ENCODE peak calls at places on chromosomes 12 and 14, in ten cellular contexts. X is NCI-H1105; A is GM13976; D is endothelial cell; U is stimulated activated CD8-positive, alpha-beta memory T cell treated with anti-CD3 and anti-CD28 coated beads, Interleukin-2, amount 100 ng/mL, for 1 hour; Z is HT1080; Q is NB4; T is naive thymus-derived CD8-positive, alpha-beta T cell; J is amniotic epithelial cell; R is NCI-H2029. V is an unnamed sample.

GRCh38 chr12:41514907-41515306 is 326.8 kb downstream of the PDZRN4 start:
- DNase-seq in X (peak), A (no peak), D (peak), U (no peak), Z (no peak), Q (peak), T (no peak), J (no peak), R (no peak), V (no peak)

GRCh38 chr12:122062832-122063690 is 15.5 kb upstream of the MLXIP start:
- DNase-seq in X (no peak), A (no peak), D (peak), U (no peak), Z (peak), Q (peak), T (no peak), J (peak), R (peak), V (no peak)

GRCh38 chr12:132021031-132021871 is 71.5 kb downstream of the EP400 start:
- DNase-seq in X (no peak), A (no peak), D (no peak), U (no peak), Z (no peak), Q (no peak), T (no peak), J (peak), R (no peak), V (no peak)

GRCh38 chr12:110699591-110700445 is 10.9 kb upstream of the HVCN1 start:
- DNase-seq in X (no peak), A (no peak), D (no peak), U (no peak), Z (no peak), Q (peak), T (no peak), J (no peak), R (no peak), V (no peak)

GRCh38 chr12:91511795-91512420 is 329.3 kb upstream of the DCN start:
- DNase-seq in X (no peak), A (no peak), D (no peak), U (no peak), Z (no peak), Q (no peak), T (no peak), J (no peak), R (no peak), V (no peak)

GRCh38 chr12:61667676-61668075 is 592.5 kb upstream of the USP15 start:
- DNase-seq in X (no peak), A (no peak), D (no peak), U (no peak), Z (peak), Q (no peak), T (no peak), J (no peak), R (no peak), V (no peak)

GRCh38 chr12:94111290-94111689 is 37.1 kb upstream of the PLXNC1 start:
- DNase-seq in X (no peak), A (no peak), D (no peak), U (no peak), Z (no peak), Q (no peak), T (no peak), J (no peak), R (no peak), V (no peak)

GRCh38 chr12:98799411-98799810 is 154.3 kb downstream of the APAF1 start:
- DNase-seq in X (no peak), A (no peak), D (no peak), U (no peak), Z (no peak), Q (no peak), T (no peak), J (no peak), R (no peak), V (no peak)

GRCh38 chr14:45970589-45970988 is 681.0 kb downstream of the RPL10L start:
- DNase-seq in X (peak), A (no peak), D (no peak), U (no peak), Z (peak), Q (no peak), T (no peak), J (no peak), R (no peak), V (no peak)

GRCh38 chr12:122137229-122137628 is 36.8 kb downstream of the IL31 start:
- DNase-seq in X (no peak), A (no peak), D (no peak), U (no peak), Z (no peak), Q (peak), T (no peak), J (no peak), R (no peak), V (no peak)

GRCh38 chr14:53533384-53533975 is 380.4 kb upstream of the DDHD1 start:
- DNase-seq in X (no peak), A (no peak), D (no peak), U (no peak), Z (no peak), Q (no peak), T (no peak), J (peak), R (no peak), V (no peak)

GRCh38 chr12:111066744-111067437 is 146.5 kb upstream of the MYL2 start:
- DNase-seq in X (no peak), A (no peak), D (no peak), U (no peak), Z (peak), Q (peak), T (no peak), J (no peak), R (no peak), V (no peak)

GRCh38 chr12:1934068-1934467 is 15.6 kb upstream of the CACNA2D4 start:
- DNase-seq in X (no peak), A (peak), D (no peak), U (no peak), Z (no peak), Q (no peak), T (no peak), J (no peak), R (no peak), V (no peak)

GRCh38 chr14:65210118-65210826 is 108.0 kb upstream of the MAX start:
- DNase-seq in X (no peak), A (no peak), D (no peak), U (no peak), Z (peak), Q (peak), T (no peak), J (peak), R (no peak), V (no peak)

GRCh38 chr12:131863711-131864396 is 30.6 kb upstream of the ULK1 start:
- DNase-seq in X (no peak), A (no peak), D (no peak), U (no peak), Z (no peak), Q (peak), T (no peak), J (no peak), R (no peak), V (no peak)

GRCh38 chr14:23119362-23120327 is 590 bp upstream of the CEBPE start:
- DNase-seq in X (no peak), A (peak), D (no peak), U (no peak), Z (no peak), Q (peak), T (peak), J (no peak), R (no peak), V (no peak)

GRCh38 chr14:56660677-56661389 is 81.2 kb downstream of the TMEM260 start:
- DNase-seq in X (peak), A (no peak), D (no peak), U (no peak), Z (no peak), Q (no peak), T (no peak), J (no peak), R (peak), V (no peak)

GRCh38 chr12:93441111-93441616 is 583 bp downstream of the UBE2N start:
- DNase-seq in X (no peak), A (peak), D (peak), U (no peak), Z (no peak), Q (peak), T (peak), J (peak), R (no peak), V (peak)

GRCh38 chr12:119859241-119859640 is 17.9 kb downstream of the CIT start:
- DNase-seq in X (no peak), A (no peak), D (no peak), U (no peak), Z (no peak), Q (no peak), T (no peak), J (no peak), R (no peak), V (no peak)

GRCh38 chr14:92341791-92342190 is 18.8 kb downstream of the SLC24A4 start:
- DNase-seq in X (no peak), A (no peak), D (no peak), U (no peak), Z (no peak), Q (no peak), T (no peak), J (no peak), R (no peak), V (no peak)